ENCODE peak calls at places on chromosomes 16 and 17, in six cellular contexts. One of them, this sample, is unnamed.

GRCh38 chr16:30052671-30053372 is 12.7 kb upstream of the ALDOA start:
- DNase-seq in HFFc6: peak; percentile 93
- DNase-seq in NCI-H1092: peak; percentile 90
- DNase-seq in AG10803: peak; percentile 89
- DNase-seq in neuronal stem cell: peak; percentile 85
- DNase-seq in bronchial epithelial cell: peak; percentile 76
- DNase-seq in this sample: peak; percentile 98

GRCh38 chr17:37488009-37488604 is 1.6 kb upstream of the DUSP14 start:
- DNase-seq in NCI-H1092: peak; percentile 11
- DNase-seq in neuronal stem cell: no peak
- DNase-seq in bronchial epithelial cell: peak; percentile 95
- DNase-seq in AG10803: peak; percentile 98
- DNase-seq in HFFc6: peak; percentile 99
- DNase-seq in this sample: peak; percentile 44

GRCh38 chr17:61140386-61140785 is 259.3 kb upstream of the TBX2 start:
- DNase-seq in NCI-H1092: no peak
- DNase-seq in AG10803: no peak
- DNase-seq in neuronal stem cell: no peak
- DNase-seq in HFFc6: no peak
- DNase-seq in bronchial epithelial cell: no peak
- DNase-seq in this sample: no peak

GRCh38 chr16:11386791-11387546 is 41.7 kb downstream of the RMI2 start:
- DNase-seq in bronchial epithelial cell: no peak
- DNase-seq in neuronal stem cell: peak; percentile 36
- DNase-seq in NCI-H1092: no peak
- DNase-seq in HFFc6: no peak
- DNase-seq in AG10803: peak; percentile 33
- DNase-seq in this sample: peak; percentile 60

GRCh38 chr17:80474231-80474932 is 2.0 kb downstream of the NPTX1 start:
- DNase-seq in HFFc6: peak; percentile 42
- DNase-seq in NCI-H1092: no peak
- DNase-seq in neuronal stem cell: no peak
- DNase-seq in AG10803: peak; percentile 30
- DNase-seq in bronchial epithelial cell: no peak
- DNase-seq in this sample: no peak

GRCh38 chr16:29876578-29877249 is 13.7 kb upstream of the CDIPT start:
- DNase-seq in NCI-H1092: no peak
- DNase-seq in AG10803: no peak
- DNase-seq in HFFc6: no peak
- DNase-seq in neuronal stem cell: no peak
- DNase-seq in bronchial epithelial cell: no peak
- DNase-seq in this sample: peak; percentile 53

GRCh38 chr17:70767102-70767701 is 597.9 kb downstream of the KCNJ2 start:
- DNase-seq in AG10803: peak; percentile 47
- DNase-seq in neuronal stem cell: peak; percentile 12
- DNase-seq in NCI-H1092: peak; percentile 22
- DNase-seq in bronchial epithelial cell: peak; percentile 49
- DNase-seq in HFFc6: peak; percentile 30
- DNase-seq in this sample: peak; percentile 28

GRCh38 chr17:42179911-42180410 is 981 bp downstream of the KCNH4 start:
- DNase-seq in HFFc6: no peak
- DNase-seq in neuronal stem cell: peak; percentile 63
- DNase-seq in bronchial epithelial cell: no peak
- DNase-seq in AG10803: peak; percentile 21
- DNase-seq in NCI-H1092: peak; percentile 47
- DNase-seq in this sample: peak; percentile 70

GRCh38 chr16:81821422-81822128 is 42.5 kb downstream of the PLCG2 start:
- DNase-seq in HFFc6: no peak
- DNase-seq in bronchial epithelial cell: no peak
- DNase-seq in NCI-H1092: no peak
- DNase-seq in neuronal stem cell: no peak
- DNase-seq in AG10803: no peak
- DNase-seq in this sample: peak; percentile 60

GRCh38 chr16:86410076-86410475 is 100.3 kb upstream of the FOXF1 start:
- DNase-seq in AG10803: no peak
- DNase-seq in neuronal stem cell: no peak
- DNase-seq in NCI-H1092: no peak
- DNase-seq in HFFc6: no peak
- DNase-seq in bronchial epithelial cell: no peak
- DNase-seq in this sample: no peak

GRCh38 chr16:57720142-57720575 is 15.4 kb upstream of the KATNB1 start:
- DNase-seq in neuronal stem cell: no peak
- DNase-seq in bronchial epithelial cell: peak; percentile 38
- DNase-seq in HFFc6: peak; percentile 47
- DNase-seq in AG10803: peak; percentile 50
- DNase-seq in NCI-H1092: peak; percentile 17
- DNase-seq in this sample: peak; percentile 73

GRCh38 chr16:3065742-3066439 is 451 bp downstream of the IL32 start:
- DNase-seq in NCI-H1092: no peak
- DNase-seq in HFFc6: no peak
- DNase-seq in bronchial epithelial cell: no peak
- DNase-seq in AG10803: no peak
- DNase-seq in neuronal stem cell: no peak
- DNase-seq in this sample: peak; percentile 22

GRCh38 chr17:27354051-27354490 is 60.2 kb downstream of the WSB1 start:
- DNase-seq in HFFc6: no peak
- DNase-seq in NCI-H1092: no peak
- DNase-seq in neuronal stem cell: no peak
- DNase-seq in bronchial epithelial cell: no peak
- DNase-seq in AG10803: no peak
- DNase-seq in this sample: peak; percentile 47

GRCh38 chr16:21159281-21159951 is 942 bp downstream of the LDAF1 start:
- DNase-seq in neuronal stem cell: peak; percentile 37
- DNase-seq in bronchial epithelial cell: peak; percentile 68
- DNase-seq in NCI-H1092: no peak
- DNase-seq in AG10803: no peak
- DNase-seq in HFFc6: no peak
- DNase-seq in this sample: peak; percentile 51

GRCh38 chr17:29151567-29151966 is 28.6 kb downstream of the MYO18A start:
- DNase-seq in AG10803: peak; percentile 39
- DNase-seq in bronchial epithelial cell: peak; percentile 51
- DNase-seq in neuronal stem cell: no peak
- DNase-seq in HFFc6: peak; percentile 68
- DNase-seq in NCI-H1092: no peak
- DNase-seq in this sample: no peak

GRCh38 chr16:50644730-50645129 is 36.4 kb downstream of the SNX20 start:
- DNase-seq in AG10803: peak; percentile 76
- DNase-seq in HFFc6: no peak
- DNase-seq in neuronal stem cell: no peak
- DNase-seq in bronchial epithelial cell: peak; percentile 29
- DNase-seq in NCI-H1092: no peak
- DNase-seq in this sample: peak; percentile 73

GRCh38 chr16:29912087-29912486 is 11.8 kb downstream of the ASPHD1 start:
- DNase-seq in NCI-H1092: no peak
- DNase-seq in HFFc6: no peak
- DNase-seq in bronchial epithelial cell: no peak
- DNase-seq in neuronal stem cell: no peak
- DNase-seq in AG10803: no peak
- DNase-seq in this sample: no peak

GRCh38 chr16:20898938-20899502 is 1.1 kb downstream of the DCUN1D3 start:
- DNase-seq in AG10803: peak; percentile 90
- DNase-seq in neuronal stem cell: no peak
- DNase-seq in bronchial epithelial cell: peak; percentile 44
- DNase-seq in NCI-H1092: no peak
- DNase-seq in HFFc6: peak; percentile 85
- DNase-seq in this sample: no peak

GRCh38 chr16:88064889-88065746 is 113.9 kb downstream of the BANP start:
- DNase-seq in NCI-H1092: no peak
- DNase-seq in neuronal stem cell: no peak
- DNase-seq in HFFc6: no peak
- DNase-seq in bronchial epithelial cell: no peak
- DNase-seq in AG10803: no peak
- DNase-seq in this sample: no peak

GRCh38 chr17:68886401-68886800 is 68.8 kb downstream of the ABCA8 start:
- DNase-seq in HFFc6: no peak
- DNase-seq in neuronal stem cell: no peak
- DNase-seq in NCI-H1092: no peak
- DNase-seq in AG10803: no peak
- DNase-seq in bronchial epithelial cell: no peak
- DNase-seq in this sample: no peak

GRCh38 chr17:67359960-67360817 is 6.2 kb downstream of the PSMD12 start:
- DNase-seq in HFFc6: no peak
- DNase-seq in neuronal stem cell: no peak
- DNase-seq in AG10803: peak; percentile 40
- DNase-seq in NCI-H1092: no peak
- DNase-seq in bronchial epithelial cell: no peak
- DNase-seq in this sample: no peak

GRCh38 chr16:19137201-19137601 is 23.4 kb downstream of the ITPRIPL2 start:
- DNase-seq in AG10803: peak; percentile 86
- DNase-seq in NCI-H1092: no peak
- DNase-seq in bronchial epithelial cell: peak; percentile 59
- DNase-seq in HFFc6: no peak
- DNase-seq in neuronal stem cell: no peak
- DNase-seq in this sample: no peak

GRCh38 chr16:49521706-49522325 is 148.2 kb downstream of the C16orf78 start:
- DNase-seq in HFFc6: no peak
- DNase-seq in bronchial epithelial cell: no peak
- DNase-seq in AG10803: no peak
- DNase-seq in neuronal stem cell: no peak
- DNase-seq in NCI-H1092: no peak
- DNase-seq in this sample: no peak

GRCh38 chr17:63697341-63698286 is 2.3 kb downstream of the LIMD2 start:
- DNase-seq in neuronal stem cell: no peak
- DNase-seq in bronchial epithelial cell: peak; percentile 35
- DNase-seq in NCI-H1092: no peak
- DNase-seq in AG10803: peak; percentile 28
- DNase-seq in HFFc6: no peak
- DNase-seq in this sample: peak; percentile 75

GRCh38 chr17:39753514-39754160 is 15.9 kb downstream of the GRB7 start:
- DNase-seq in neuronal stem cell: no peak
- DNase-seq in HFFc6: no peak
- DNase-seq in bronchial epithelial cell: no peak
- DNase-seq in AG10803: no peak
- DNase-seq in NCI-H1092: peak; percentile 22
- DNase-seq in this sample: peak; percentile 85

GRCh38 chr17:63842173-63842539 is 329 bp downstream of the SMARCD2 start:
- DNase-seq in neuronal stem cell: no peak
- DNase-seq in bronchial epithelial cell: no peak
- DNase-seq in AG10803: no peak
- DNase-seq in HFFc6: no peak
- DNase-seq in NCI-H1092: no peak
- DNase-seq in this sample: no peak

GRCh38 chr16:49652441-49653175 is 203.3 kb downstream of the ZNF423 start:
- DNase-seq in neuronal stem cell: no peak
- DNase-seq in HFFc6: no peak
- DNase-seq in bronchial epithelial cell: no peak
- DNase-seq in NCI-H1092: peak; percentile 9
- DNase-seq in AG10803: peak; percentile 63
- DNase-seq in this sample: no peak

GRCh38 chr17:62652251-62653001 is 25.0 kb downstream of the MRC2 start:
- DNase-seq in HFFc6: peak; percentile 78
- DNase-seq in NCI-H1092: peak; percentile 79
- DNase-seq in neuronal stem cell: peak; percentile 35
- DNase-seq in bronchial epithelial cell: peak; percentile 28
- DNase-seq in AG10803: peak; percentile 85
- DNase-seq in this sample: peak; percentile 63

GRCh38 chr16:31064882-31065461 is 9.1 kb downstream of the ZNF668 start:
- DNase-seq in neuronal stem cell: no peak
- DNase-seq in NCI-H1092: no peak
- DNase-seq in AG10803: peak; percentile 97
- DNase-seq in bronchial epithelial cell: peak; percentile 84
- DNase-seq in HFFc6: peak; percentile 95
- DNase-seq in this sample: no peak